ENCODE peak calls at places on chromosome 15, in six cellular contexts. H is activated CD4-positive, alpha-beta memory T cell treated with anti-CD3 and anti-CD28 coated beads, Interleukin-2, amount 10 ng/mL, durations not matched to agents 7 days and 5 days; B is iris pigment epithelial cell; E is activated T-cell treated with anti-CD3 and anti-CD28 coated beads for 1 hour; R is nucleus accumbens; O is HFFc6. T is an unnamed sample.

GRCh38 chr15:40990080-40990479 is 36.8 kb downstream of the CHAC1 start:
- DNase-seq in H (no peak), B (no peak), E (no peak), R (no peak), O (no peak), T (no peak)

GRCh38 chr15:91944334-91944733 is 90.8 kb downstream of the SLCO3A1 start:
- DNase-seq in H (no peak), B (no peak), E (no peak), R (no peak), O (no peak), T (peak; percentile 16)

GRCh38 chr15:97521894-97522293 is 438.6 kb upstream of the ARRDC4 start:
- DNase-seq in H (no peak), B (no peak), E (no peak), R (no peak), O (no peak), T (peak; percentile 26)

GRCh38 chr15:55993804-55994539 is 560 bp upstream of the NEDD4 start:
- DNase-seq in H (no peak), B (peak; percentile 77), E (no peak), R (no peak), O (peak; percentile 63), T (no peak)

GRCh38 chr15:75553659-75554058 is 25.5 kb downstream of the PTPN9 start:
- DNase-seq in H (no peak), B (no peak), E (no peak), R (no peak), O (no peak), T (no peak)

GRCh38 chr15:99454941-99455795 is 110.6 kb upstream of the MEF2A start:
- DNase-seq in H (peak; percentile 13), B (peak; percentile 95), E (no peak), R (no peak), O (peak; percentile 90), T (no peak)

GRCh38 chr15:81893182-81893833 is 152.5 kb downstream of the MEX3B start:
- DNase-seq in H (no peak), B (no peak), E (no peak), R (no peak), O (no peak), T (no peak)

GRCh38 chr15:89330881-89331595 is 3.6 kb downstream of the POLG start:
- DNase-seq in H (no peak), B (no peak), E (no peak), R (no peak), O (no peak), T (no peak)

GRCh38 chr15:100350434-100351226 is 8.9 kb upstream of the ADAMTS17 start:
- DNase-seq in H (no peak), B (peak; percentile 90), E (no peak), R (no peak), O (no peak), T (no peak)

GRCh38 chr15:68432665-68433064 is 702 bp upstream of the ITGA11 start:
- DNase-seq in H (no peak), B (no peak), E (no peak), R (no peak), O (no peak), T (no peak)

GRCh38 chr15:58748040-58748786 is 1.3 kb downstream of the ADAM10 start:
- DNase-seq in H (peak; percentile 47), B (no peak), E (peak; percentile 12), R (no peak), O (no peak), T (no peak)

GRCh38 chr15:62809968-62810260 is 232.6 kb upstream of the TPM1 start:
- DNase-seq in H (no peak), B (no peak), E (no peak), R (no peak), O (no peak), T (no peak)

T was measured in hippocampal formation.